ENCODE peak calls at places on chromosomes 5 and 9, in eight cellular contexts. One of them, this sample, is unnamed.

GRCh38 chr5:76896196-76896595 is 46.4 kb downstream of the S100Z start:
- DNase-seq in dorsolateral prefrontal cortex: no peak
- DNase-seq in prostate gland: no peak
- DNase-seq in brain microvascular endothelial cell: no peak
- DNase-seq in sigmoid colon: no peak
- DNase-seq in A549: no peak
- DNase-seq in astrocyte of the spinal cord: no peak
- DNase-seq in cardiac fibroblast: no peak
- DNase-seq in this sample: no peak

GRCh38 chr5:180553530-180553929 is 37.8 kb downstream of the SCGB3A1 start:
- DNase-seq in A549: no peak
- DNase-seq in cardiac fibroblast: no peak
- DNase-seq in dorsolateral prefrontal cortex: no peak
- DNase-seq in astrocyte of the spinal cord: no peak
- DNase-seq in brain microvascular endothelial cell: no peak
- DNase-seq in prostate gland: no peak
- DNase-seq in sigmoid colon: no peak
- DNase-seq in this sample: no peak

GRCh38 chr9:5492965-5493364 is 17.4 kb upstream of the PDCD1LG2 start:
- DNase-seq in A549: peak; percentile 19
- DNase-seq in prostate gland: no peak
- DNase-seq in astrocyte of the spinal cord: no peak
- DNase-seq in brain microvascular endothelial cell: no peak
- DNase-seq in sigmoid colon: no peak
- DNase-seq in dorsolateral prefrontal cortex: no peak
- DNase-seq in cardiac fibroblast: no peak
- DNase-seq in this sample: no peak

GRCh38 chr9:79617395-79617794 is 45.6 kb downstream of the TLE4 start:
- DNase-seq in prostate gland: no peak
- DNase-seq in dorsolateral prefrontal cortex: no peak
- DNase-seq in A549: no peak
- DNase-seq in sigmoid colon: peak; percentile 82
- DNase-seq in brain microvascular endothelial cell: no peak
- DNase-seq in astrocyte of the spinal cord: peak; percentile 69
- DNase-seq in cardiac fibroblast: peak; percentile 84
- DNase-seq in this sample: peak; percentile 77

GRCh38 chr9:90925581-90926257 is 124.1 kb downstream of the SYK start:
- DNase-seq in dorsolateral prefrontal cortex: no peak
- DNase-seq in prostate gland: no peak
- DNase-seq in astrocyte of the spinal cord: peak; percentile 58
- DNase-seq in brain microvascular endothelial cell: peak; percentile 97
- DNase-seq in sigmoid colon: no peak
- DNase-seq in cardiac fibroblast: peak; percentile 63
- DNase-seq in A549: peak; percentile 23
- DNase-seq in this sample: peak; percentile 89

GRCh38 chr5:35004200-35004599 is 43.5 kb downstream of the AGXT2 start:
- DNase-seq in A549: no peak
- DNase-seq in cardiac fibroblast: no peak
- DNase-seq in dorsolateral prefrontal cortex: no peak
- DNase-seq in prostate gland: no peak
- DNase-seq in astrocyte of the spinal cord: no peak
- DNase-seq in sigmoid colon: no peak
- DNase-seq in brain microvascular endothelial cell: no peak
- DNase-seq in this sample: no peak

GRCh38 chr5:181185560-181185959 is 19.4 kb downstream of the TRIM7 start:
- DNase-seq in A549: no peak
- DNase-seq in brain microvascular endothelial cell: no peak
- DNase-seq in astrocyte of the spinal cord: no peak
- DNase-seq in prostate gland: no peak
- DNase-seq in sigmoid colon: no peak
- DNase-seq in dorsolateral prefrontal cortex: no peak
- DNase-seq in cardiac fibroblast: no peak
- DNase-seq in this sample: no peak

GRCh38 chr9:36985769-36986547 is 48.1 kb downstream of the PAX5 start:
- DNase-seq in sigmoid colon: no peak
- DNase-seq in astrocyte of the spinal cord: no peak
- DNase-seq in A549: no peak
- DNase-seq in prostate gland: no peak
- DNase-seq in dorsolateral prefrontal cortex: no peak
- DNase-seq in cardiac fibroblast: no peak
- DNase-seq in brain microvascular endothelial cell: no peak
- DNase-seq in this sample: no peak

GRCh38 chr9:121645003-121645402 is 6.4 kb upstream of the DAB2IP start:
- DNase-seq in astrocyte of the spinal cord: no peak
- DNase-seq in prostate gland: no peak
- DNase-seq in cardiac fibroblast: no peak
- DNase-seq in brain microvascular endothelial cell: no peak
- DNase-seq in dorsolateral prefrontal cortex: no peak
- DNase-seq in sigmoid colon: no peak
- DNase-seq in A549: no peak
- DNase-seq in this sample: no peak

GRCh38 chr5:69364414-69364813 is 4.9 kb downstream of the AK6 start:
- DNase-seq in prostate gland: no peak
- DNase-seq in brain microvascular endothelial cell: peak; percentile 13
- DNase-seq in sigmoid colon: no peak
- DNase-seq in astrocyte of the spinal cord: peak; percentile 12
- DNase-seq in cardiac fibroblast: peak; percentile 17
- DNase-seq in dorsolateral prefrontal cortex: no peak
- DNase-seq in A549: peak; percentile 57
- DNase-seq in this sample: peak; percentile 54

GRCh38 chr5:169265888-169266287 is 35.1 kb downstream of the SLIT3 start:
- DNase-seq in brain microvascular endothelial cell: no peak
- DNase-seq in astrocyte of the spinal cord: peak; percentile 5
- DNase-seq in cardiac fibroblast: no peak
- DNase-seq in prostate gland: no peak
- DNase-seq in sigmoid colon: no peak
- DNase-seq in A549: peak; percentile 33
- DNase-seq in dorsolateral prefrontal cortex: no peak
- DNase-seq in this sample: peak; percentile 30

GRCh38 chr9:30771278-30771677 is 1613.2 kb upstream of the ACO1 start:
- DNase-seq in astrocyte of the spinal cord: no peak
- DNase-seq in prostate gland: no peak
- DNase-seq in dorsolateral prefrontal cortex: no peak
- DNase-seq in cardiac fibroblast: no peak
- DNase-seq in brain microvascular endothelial cell: no peak
- DNase-seq in A549: no peak
- DNase-seq in sigmoid colon: no peak
- DNase-seq in this sample: no peak

GRCh38 chr5:87081511-87082372 is 185.9 kb upstream of the RASA1 start:
- DNase-seq in brain microvascular endothelial cell: no peak
- DNase-seq in cardiac fibroblast: no peak
- DNase-seq in sigmoid colon: no peak
- DNase-seq in prostate gland: no peak
- DNase-seq in A549: no peak
- DNase-seq in astrocyte of the spinal cord: no peak
- DNase-seq in dorsolateral prefrontal cortex: no peak
- DNase-seq in this sample: no peak

GRCh38 chr5:95284512-95285405 is at the start of gene MCTP1:
- DNase-seq in sigmoid colon: no peak
- DNase-seq in A549: peak; percentile 21
- DNase-seq in astrocyte of the spinal cord: peak; percentile 18
- DNase-seq in cardiac fibroblast: peak; percentile 6
- DNase-seq in dorsolateral prefrontal cortex: peak; percentile 53
- DNase-seq in brain microvascular endothelial cell: no peak
- DNase-seq in prostate gland: no peak
- DNase-seq in this sample: peak; percentile 6

GRCh38 chr9:126719677-126720435 is 85.0 kb upstream of the ZBTB43 start:
- DNase-seq in prostate gland: peak; percentile 36
- DNase-seq in brain microvascular endothelial cell: peak; percentile 79
- DNase-seq in A549: no peak
- DNase-seq in sigmoid colon: peak; percentile 85
- DNase-seq in astrocyte of the spinal cord: peak; percentile 47
- DNase-seq in dorsolateral prefrontal cortex: peak; percentile 84
- DNase-seq in cardiac fibroblast: peak; percentile 77
- DNase-seq in this sample: peak; percentile 78

GRCh38 chr9:124894035-124894740 is 32.3 kb downstream of the ARPC5L start:
- DNase-seq in cardiac fibroblast: no peak
- DNase-seq in brain microvascular endothelial cell: no peak
- DNase-seq in A549: no peak
- DNase-seq in prostate gland: no peak
- DNase-seq in astrocyte of the spinal cord: no peak
- DNase-seq in sigmoid colon: no peak
- DNase-seq in dorsolateral prefrontal cortex: no peak
- DNase-seq in this sample: no peak

GRCh38 chr9:21395778-21396717 is 10.8 kb upstream of the IFNA2 start:
- DNase-seq in dorsolateral prefrontal cortex: peak; percentile 77
- DNase-seq in A549: peak; percentile 42
- DNase-seq in brain microvascular endothelial cell: no peak
- DNase-seq in prostate gland: peak; percentile 22
- DNase-seq in sigmoid colon: peak; percentile 73
- DNase-seq in cardiac fibroblast: peak; percentile 15
- DNase-seq in astrocyte of the spinal cord: peak; percentile 37
- DNase-seq in this sample: peak; percentile 34

DNA sequence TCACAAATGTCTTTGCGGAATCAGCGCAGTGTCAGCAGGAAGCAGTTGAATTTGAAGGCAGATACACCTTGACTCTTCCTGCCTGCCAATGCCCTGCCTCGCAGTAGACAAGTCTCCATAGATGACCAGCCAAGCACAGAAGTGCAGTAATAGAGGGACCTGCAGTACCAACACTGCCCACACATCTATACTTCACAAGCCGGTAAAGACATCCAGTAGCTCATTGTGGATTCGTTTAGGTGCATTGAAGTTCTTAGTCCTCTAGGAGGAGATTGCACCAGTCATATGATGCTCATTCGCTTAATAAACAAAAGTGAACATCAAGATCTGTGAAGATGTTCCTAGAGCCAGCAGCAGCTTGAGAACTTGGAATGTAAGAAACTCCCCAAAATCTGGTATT is 7.1 kb upstream of the IFNA2 start:
- DNase-seq in sigmoid colon: no peak
- DNase-seq in dorsolateral prefrontal cortex: no peak
- DNase-seq in cardiac fibroblast: no peak
- DNase-seq in prostate gland: no peak
- DNase-seq in astrocyte of the spinal cord: no peak
- DNase-seq in A549: peak; percentile 83
- DNase-seq in brain microvascular endothelial cell: no peak
- DNase-seq in this sample: peak; percentile 36
- TF ChIP-seq CTCF in sigmoid colon: no peak
- TF ChIP-seq CTCF in dorsolateral prefrontal cortex: no peak
- TF ChIP-seq CTCF in cardiac fibroblast: peak; percentile 24
- TF ChIP-seq CTCF in prostate gland: no peak
- TF ChIP-seq CTCF in astrocyte of the spinal cord: peak; percentile 15
- TF ChIP-seq CTCF in A549: peak; percentile 7
- TF ChIP-seq CTCF in brain microvascular endothelial cell: peak; percentile 55
- TF ChIP-seq CTCF in this sample: peak; percentile 35

GRCh38 chr5:82641362-82641988 is 363.3 kb upstream of the RPS23 start:
- DNase-seq in brain microvascular endothelial cell: peak; percentile 85
- DNase-seq in A549: peak; percentile 76
- DNase-seq in sigmoid colon: peak; percentile 81
- DNase-seq in dorsolateral prefrontal cortex: no peak
- DNase-seq in astrocyte of the spinal cord: peak; percentile 88
- DNase-seq in prostate gland: peak; percentile 79
- DNase-seq in cardiac fibroblast: peak; percentile 95
- DNase-seq in this sample: peak; percentile 94
- TF ChIP-seq CTCF in brain microvascular endothelial cell: peak; percentile 69
- TF ChIP-seq CTCF in A549: peak; percentile 83
- TF ChIP-seq CTCF in sigmoid colon: peak; percentile 62
- TF ChIP-seq CTCF in dorsolateral prefrontal cortex: peak; percentile 71
- TF ChIP-seq CTCF in astrocyte of the spinal cord: peak; percentile 72
- TF ChIP-seq CTCF in prostate gland: no peak
- TF ChIP-seq CTCF in cardiac fibroblast: peak; percentile 71
- TF ChIP-seq CTCF in this sample: peak; percentile 74

DNA sequence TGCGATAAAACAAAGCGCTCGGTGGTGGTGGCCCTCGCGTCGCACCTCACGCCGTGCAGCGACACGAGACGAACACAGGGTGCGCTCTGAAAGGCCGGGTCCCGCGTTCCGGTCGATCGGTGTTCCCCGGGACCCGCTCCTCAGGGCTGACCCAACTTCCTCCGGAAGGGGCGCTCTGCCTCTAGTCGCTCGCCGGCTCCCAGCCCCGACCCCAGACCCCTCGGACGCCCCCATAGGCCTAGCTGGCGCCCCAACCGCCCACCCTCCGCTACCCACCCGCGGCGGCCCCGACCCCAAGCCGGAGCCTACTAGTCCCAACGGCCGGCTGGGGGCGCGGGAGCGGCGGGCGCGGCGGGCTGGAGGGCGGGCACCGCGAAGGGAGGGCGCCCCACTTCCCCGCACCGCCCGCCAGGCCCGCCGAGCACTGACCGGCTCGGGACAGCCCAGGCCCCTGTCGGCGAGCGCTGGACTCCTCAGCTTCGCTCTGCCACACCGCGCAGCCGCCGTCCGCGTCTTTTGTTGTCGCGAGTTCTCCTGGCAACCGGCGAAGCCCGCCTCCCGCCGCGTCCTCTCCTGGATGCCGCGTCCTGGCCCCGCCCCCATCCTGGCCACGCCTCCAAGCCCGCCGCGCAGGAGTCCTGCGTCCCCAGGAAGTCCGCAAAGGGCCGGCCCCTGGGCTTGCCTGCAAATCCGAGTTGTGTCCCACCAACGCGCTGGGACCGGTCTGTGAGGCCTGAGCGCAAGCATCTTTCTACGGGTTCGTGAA is at the start of gene KIF27:
- DNase-seq in prostate gland: peak; percentile 98
- DNase-seq in brain microvascular endothelial cell: peak; percentile 98
- DNase-seq in cardiac fibroblast: peak; percentile 99
- DNase-seq in A549: peak; percentile 98
- DNase-seq in sigmoid colon: peak; percentile 99
- DNase-seq in astrocyte of the spinal cord: peak; percentile 98
- DNase-seq in dorsolateral prefrontal cortex: peak; percentile 99
- DNase-seq in this sample: peak; percentile 98
- TF ChIP-seq CTCF in prostate gland: no peak
- TF ChIP-seq CTCF in brain microvascular endothelial cell: peak; percentile 31
- TF ChIP-seq CTCF in cardiac fibroblast: peak; percentile 28
- TF ChIP-seq CTCF in A549: peak; percentile 50
- TF ChIP-seq CTCF in sigmoid colon: peak; percentile 46
- TF ChIP-seq CTCF in astrocyte of the spinal cord: peak; percentile 20
- TF ChIP-seq CTCF in dorsolateral prefrontal cortex: peak; percentile 4
- TF ChIP-seq CTCF in this sample: peak; percentile 34

GRCh38 chr5:172706796-172707195 is 64.2 kb downstream of the DUSP1 start:
- DNase-seq in astrocyte of the spinal cord: no peak
- DNase-seq in cardiac fibroblast: no peak
- DNase-seq in dorsolateral prefrontal cortex: no peak
- DNase-seq in brain microvascular endothelial cell: no peak
- DNase-seq in sigmoid colon: no peak
- DNase-seq in prostate gland: no peak
- DNase-seq in A549: no peak
- DNase-seq in this sample: no peak

GRCh38 chr5:172705576-172706084 is 64.6 kb downstream of the NEURL1B start:
- DNase-seq in dorsolateral prefrontal cortex: no peak
- DNase-seq in sigmoid colon: no peak
- DNase-seq in A549: no peak
- DNase-seq in astrocyte of the spinal cord: no peak
- DNase-seq in brain microvascular endothelial cell: no peak
- DNase-seq in prostate gland: no peak
- DNase-seq in cardiac fibroblast: no peak
- DNase-seq in this sample: no peak

GRCh38 chr5:172708183-172708505 is 62.9 kb downstream of the DUSP1 start:
- DNase-seq in sigmoid colon: no peak
- DNase-seq in cardiac fibroblast: no peak
- DNase-seq in prostate gland: no peak
- DNase-seq in A549: no peak
- DNase-seq in astrocyte of the spinal cord: no peak
- DNase-seq in brain microvascular endothelial cell: no peak
- DNase-seq in dorsolateral prefrontal cortex: no peak
- DNase-seq in this sample: no peak

GRCh38 chr5:172710695-172711094 is 60.3 kb downstream of the DUSP1 start:
- DNase-seq in astrocyte of the spinal cord: no peak
- DNase-seq in A549: no peak
- DNase-seq in prostate gland: no peak
- DNase-seq in dorsolateral prefrontal cortex: no peak
- DNase-seq in cardiac fibroblast: no peak
- DNase-seq in brain microvascular endothelial cell: no peak
- DNase-seq in sigmoid colon: no peak
- DNase-seq in this sample: no peak

GRCh38 chr5:172707285-172708182 is 63.5 kb downstream of the DUSP1 start:
- DNase-seq in A549: peak; percentile 84
- DNase-seq in brain microvascular endothelial cell: peak; percentile 49
- DNase-seq in dorsolateral prefrontal cortex: peak; percentile 71
- DNase-seq in cardiac fibroblast: peak; percentile 76
- DNase-seq in astrocyte of the spinal cord: peak; percentile 66
- DNase-seq in prostate gland: no peak
- DNase-seq in sigmoid colon: no peak
- DNase-seq in this sample: peak; percentile 81
- TF ChIP-seq CTCF in A549: peak; percentile 87
- TF ChIP-seq CTCF in brain microvascular endothelial cell: peak; percentile 83
- TF ChIP-seq CTCF in dorsolateral prefrontal cortex: no peak
- TF ChIP-seq CTCF in cardiac fibroblast: peak; percentile 66
- TF ChIP-seq CTCF in astrocyte of the spinal cord: peak; percentile 71
- TF ChIP-seq CTCF in prostate gland: no peak
- TF ChIP-seq CTCF in sigmoid colon: peak; percentile 14
- TF ChIP-seq CTCF in this sample: peak; percentile 73

This sample was measured in choroid plexus epithelial cell.